ENCODE peak calls at places on chromosomes 5 and 9, in five cellular contexts. T is HTR-8/SVneo, E is neural progenitor cell, X is SW480, I is suprapubic skin. L is an unnamed sample.

GRCh38 chr5:138391859-138392386 is 39.4 kb downstream of the KDM3B start:
- DNase-seq in T (no peak), E (peak; percentile 37), X (no peak), I (no peak), L (no peak)

GRCh38 chr9:129687391-129687790 is 21.9 kb downstream of the PRRX2 start:
- DNase-seq in T (no peak), E (no peak), X (no peak), I (no peak), L (no peak)

GRCh38 chr5:125812631-125813030 is 610.6 kb upstream of the GRAMD2B start:
- DNase-seq in T (no peak), E (peak; percentile 4), X (no peak), I (no peak), L (no peak)

GRCh38 chr9:21936161-21936560 is 58.0 kb downstream of the CDKN2A start:
- DNase-seq in T (no peak), E (no peak), X (no peak), I (no peak), L (no peak)

GRCh38 chr9:116464987-116465571 is 222.0 kb upstream of the TRIM32 start:
- DNase-seq in T (no peak), E (peak; percentile 67), X (no peak), I (no peak), L (no peak)

GRCh38 chr5:39202594-39203290 is 16.6 kb downstream of the FYB1 start:
- DNase-seq in T (no peak), E (no peak), X (no peak), I (no peak), L (no peak)

GRCh38 chr5:151651997-151652645 is 34.6 kb downstream of the SPARC start:
- DNase-seq in T (peak; percentile 87), E (peak; percentile 92), X (peak; percentile 74), I (peak; percentile 86), L (peak; percentile 69)

GRCh38 chr5:8033261-8033660 is 164.3 kb downstream of the MTRR start:
- DNase-seq in T (no peak), E (no peak), X (no peak), I (no peak), L (no peak)

GRCh38 chr5:105899726-105900125 is 1771.0 kb downstream of the EFNA5 start:
- DNase-seq in T (no peak), E (no peak), X (no peak), I (no peak), L (no peak)

GRCh38 chr5:80540691-80541090 is 29.4 kb downstream of the ANKRD34B start:
- DNase-seq in T (no peak), E (no peak), X (no peak), I (no peak), L (no peak)

GRCh38 chr5:172437445-172438303 is 16.7 kb downstream of the SH3PXD2B start:
- DNase-seq in T (no peak), E (no peak), X (no peak), I (peak; percentile 88), L (peak; percentile 90)

GRCh38 chr5:116686438-116686837 is 111.8 kb upstream of the SEMA6A start:
- DNase-seq in T (no peak), E (no peak), X (no peak), I (no peak), L (no peak)

GRCh38 chr5:170184737-170185136 is 48.0 kb upstream of the C5orf58 start:
- DNase-seq in T (no peak), E (no peak), X (no peak), I (no peak), L (no peak)